ENCODE peak calls at places on chromosomes 6 and 20, in nine cellular contexts. E, G, W, J, B, X, O, Q and C are unnamed samples.

GRCh38 chr20:9467995-9468394 is 46.4 kb upstream of the LAMP5 start:
- DNase-seq in E (peak), G (no peak), W (no peak), J (no peak), B (no peak), X (no peak), O (no peak), Q (no peak), C (no peak)

GRCh38 chr20:50629675-50630055 is 61.7 kb downstream of the RIPOR3 start:
- DNase-seq in E (no peak), G (no peak), W (no peak), J (no peak), B (no peak), X (no peak), O (no peak), Q (no peak), C (no peak)

GRCh38 chr6:53673138-53673801 is 7.7 kb upstream of the KLHL31 start:
- DNase-seq in E (no peak), G (peak), W (no peak), J (no peak), B (peak), X (peak), O (no peak), Q (peak), C (no peak)

GRCh38 chr20:17500271-17500670 is 30.9 kb downstream of the BFSP1 start:
- DNase-seq in E (no peak), G (no peak), W (no peak), J (no peak), B (no peak), X (no peak), O (peak), Q (no peak), C (no peak)

GRCh38 chr6:111813247-111814162 is 59.7 kb downstream of the FYN start:
- DNase-seq in E (no peak), G (peak), W (no peak), J (peak), B (no peak), X (no peak), O (no peak), Q (no peak), C (no peak)

GRCh38 chr20:38450412-38450975 is 15.4 kb upstream of the SNHG17 start:
- DNase-seq in E (no peak), G (peak), W (no peak), J (no peak), B (no peak), X (no peak), O (no peak), Q (no peak), C (no peak)

GRCh38 chr6:110217255-110217654 is 37.0 kb downstream of the CDC40 start:
- DNase-seq in E (no peak), G (peak), W (no peak), J (no peak), B (no peak), X (peak), O (no peak), Q (no peak), C (no peak)

GRCh38 chr20:48236001-48236400 is 450.7 kb upstream of the SULF2 start:
- DNase-seq in E (no peak), G (no peak), W (no peak), J (no peak), B (no peak), X (no peak), O (no peak), Q (no peak), C (no peak)